ENCODE peak calls at places on chromosomes 11 and 22, in ten cellular contexts. A is CD4-positive, alpha-beta T cell; F is cardiac septum; G is stimulated activated naive CD4-positive, alpha-beta T cell; N is NCI-H1105; U is cardiac fibroblast; P is RWPE2; W is cerebellum; R is osteoblast; H is GM23248. V is an unnamed sample.
A peak's percentile ranks its signal among the peaks of the same experiment; 100 is the strongest.

GRCh38 chr22:47593911-47594311 is 831.5 kb downstream of the TBC1D22A start:
- DNase-seq in A (no peak), F (peak; percentile 26), G (no peak), N (no peak), U (no peak), P (no peak), W (no peak), R (no peak), H (no peak), V (no peak)

GRCh38 chr11:70005107-70005818 is 72.9 kb upstream of the ANO1 start:
- DNase-seq in A (no peak), F (no peak), G (no peak), N (no peak), U (peak; percentile 39), P (no peak), W (no peak), R (peak; percentile 78), H (peak; percentile 71), V (no peak)

GRCh38 chr11:65576867-65577755 is 1.3 kb downstream of the EHBP1L1 start:
- DNase-seq in A (no peak), F (peak; percentile 92), G (no peak), N (no peak), U (peak; percentile 64), P (peak; percentile 92), W (no peak), R (peak; percentile 100), H (peak; percentile 93), V (no peak)

GRCh38 chr11:8810331-8811301 is 100.4 kb upstream of the AKIP1 start:
- DNase-seq in A (no peak), F (peak; percentile 88), G (no peak), N (peak; percentile 74), U (peak; percentile 82), P (peak; percentile 84), W (peak; percentile 96), R (peak; percentile 94), H (peak; percentile 90), V (no peak)

GRCh38 chr11:88188251-88189030 is 13.2 kb upstream of the RAB38 start:
- DNase-seq in A (no peak), F (no peak), G (no peak), N (no peak), U (no peak), P (no peak), W (no peak), R (peak; percentile 17), H (no peak), V (no peak)

GRCh38 chr11:38014405-38014804 is 1416.4 kb upstream of the RAG2 start:
- DNase-seq in A (no peak), F (no peak), G (no peak), N (no peak), U (peak; percentile 84), P (no peak), W (no peak), R (no peak), H (no peak), V (no peak)

GRCh38 chr22:37746366-37747089 is 49.7 kb downstream of the TRIOBP start:
- DNase-seq in A (no peak), F (no peak), G (peak; percentile 48), N (no peak), U (no peak), P (no peak), W (no peak), R (no peak), H (peak; percentile 64), V (no peak)

GRCh38 chr11:111331711-111332479 is 33.5 kb downstream of the POU2AF3 start:
- DNase-seq in A (no peak), F (no peak), G (no peak), N (peak; percentile 74), U (peak; percentile 51), P (no peak), W (no peak), R (no peak), H (peak; percentile 87), V (no peak)

GRCh38 chr11:36564376-36565032 is 3.3 kb upstream of the RAG1 start:
- DNase-seq in A (peak; percentile 5), F (no peak), G (peak; percentile 45), N (peak; percentile 48), U (peak; percentile 76), P (no peak), W (peak; percentile 43), R (peak; percentile 88), H (peak; percentile 81), V (no peak)

GRCh38 chr11:12215192-12215591 is 104.8 kb downstream of the MICAL2 start:
- DNase-seq in A (no peak), F (no peak), G (no peak), N (no peak), U (no peak), P (no peak), W (no peak), R (no peak), H (no peak), V (no peak)

GRCh38 chr22:27603823-27604190 is 197.7 kb downstream of the MN1 start:
- DNase-seq in A (no peak), F (no peak), G (no peak), N (no peak), U (peak; percentile 43), P (no peak), W (no peak), R (no peak), H (no peak), V (no peak)

GRCh38 chr11:32902089-32902665 is 9.6 kb downstream of the QSER1 start:
- DNase-seq in A (no peak), F (no peak), G (no peak), N (no peak), U (no peak), P (no peak), W (no peak), R (no peak), H (no peak), V (no peak)

GRCh38 chr11:46050065-46050464 is 71.2 kb downstream of the PHF21A start:
- DNase-seq in A (no peak), F (no peak), G (no peak), N (no peak), U (peak; percentile 85), P (no peak), W (no peak), R (peak; percentile 59), H (peak; percentile 87), V (no peak)

GRCh38 chr11:44526438-44526837 is 39.0 kb upstream of the CD82 start:
- DNase-seq in A (no peak), F (no peak), G (no peak), N (no peak), U (no peak), P (no peak), W (no peak), R (no peak), H (no peak), V (no peak)

GRCh38 chr11:115134886-115135285 is 369.3 kb downstream of the CADM1 start:
- DNase-seq in A (no peak), F (no peak), G (no peak), N (no peak), U (no peak), P (no peak), W (peak; percentile 41), R (no peak), H (no peak), V (no peak)

GRCh38 chr22:32353292-32353691 is 4.4 kb upstream of the RFPL3 start:
- DNase-seq in A (no peak), F (no peak), G (no peak), N (no peak), U (no peak), P (no peak), W (no peak), R (no peak), H (no peak), V (no peak)

GRCh38 chr11:122038543-122038942 is 77.5 kb downstream of the BLID start:
- DNase-seq in A (no peak), F (no peak), G (no peak), N (no peak), U (peak; percentile 90), P (no peak), W (no peak), R (peak; percentile 58), H (peak; percentile 89), V (no peak)

GRCh38 chr22:22928666-22929380 is 41.2 kb downstream of the IGLL5 start:
- DNase-seq in A (peak; percentile 6), F (no peak), G (no peak), N (no peak), U (peak; percentile 35), P (no peak), W (no peak), R (peak; percentile 93), H (peak; percentile 80), V (peak; percentile 15)

GRCh38 chr11:85626496-85626895 is 648 bp downstream of the DLG2 start:
- DNase-seq in A (no peak), F (no peak), G (no peak), N (peak; percentile 42), U (no peak), P (no peak), W (no peak), R (no peak), H (peak; percentile 22), V (no peak)

GRCh38 chr11:43580735-43581369 is 99.7 kb upstream of the HSD17B12 start:
- DNase-seq in A (no peak), F (no peak), G (no peak), N (peak; percentile 28), U (no peak), P (no peak), W (peak; percentile 90), R (peak; percentile 88), H (peak; percentile 81), V (no peak)

GRCh38 chr22:45784357-45785277 is 113.0 kb downstream of the ATXN10 start:
- DNase-seq in A (no peak), F (no peak), G (no peak), N (no peak), U (no peak), P (no peak), W (no peak), R (no peak), H (no peak), V (no peak)

GRCh38 chr11:105000797-105001196 is 22.2 kb downstream of the CASP5 start:
- DNase-seq in A (peak; percentile 34), F (no peak), G (peak; percentile 48), N (no peak), U (no peak), P (no peak), W (no peak), R (no peak), H (peak; percentile 12), V (peak; percentile 11)

GRCh38 chr11:10348650-10349280 is 43.9 kb downstream of the ADM start:
- DNase-seq in A (no peak), F (no peak), G (no peak), N (no peak), U (peak; percentile 67), P (no peak), W (no peak), R (no peak), H (peak; percentile 89), V (no peak)

GRCh38 chr11:132050081-132050480 is 679.7 kb downstream of the NTM start:
- DNase-seq in A (no peak), F (no peak), G (no peak), N (no peak), U (no peak), P (no peak), W (no peak), R (no peak), H (no peak), V (no peak)

GRCh38 chr11:10474551-10474950 is 19.5 kb downstream of the AMPD3 start:
- DNase-seq in A (no peak), F (no peak), G (no peak), N (peak; percentile 46), U (no peak), P (no peak), W (no peak), R (peak; percentile 55), H (no peak), V (no peak)

GRCh38 chr22:42805016-42805997 is 51.8 kb downstream of the ARFGAP3 start:
- DNase-seq in A (no peak), F (no peak), G (no peak), N (peak; percentile 60), U (no peak), P (peak; percentile 46), W (no peak), R (no peak), H (no peak), V (no peak)

GRCh38 chr11:115806056-115806455 is 301.8 kb upstream of the CADM1 start:
- DNase-seq in A (no peak), F (no peak), G (no peak), N (no peak), U (no peak), P (no peak), W (peak; percentile 88), R (no peak), H (no peak), V (no peak)

GRCh38 chr11:12981879-12982531 is 27.1 kb upstream of the RASSF10 start:
- DNase-seq in A (no peak), F (no peak), G (no peak), N (no peak), U (peak; percentile 13), P (no peak), W (no peak), R (no peak), H (peak; percentile 31), V (no peak)

V was measured in CD4-positive, CD25-positive, alpha-beta regulatory T cell.